ENCODE peak calls at places on chromosome 15, in four cellular contexts. T, G, M and F are unnamed samples.

GRCh38 chr15:27480141-27480530 is 509.2 kb downstream of the GABRG3 start:
- DNase-seq in T (no peak), G (no peak), M (no peak), F (no peak)

GRCh38 chr15:101439285-101439919 is 50.1 kb downstream of the PCSK6 start:
- DNase-seq in T (no peak), G (no peak), M (no peak), F (no peak)

GRCh38 chr15:44537728-44538240 is 837 bp downstream of the EIF3J start:
- DNase-seq in T (no peak), G (no peak), M (no peak), F (no peak)

GRCh38 chr15:91065505-91065904 is 34.6 kb upstream of the SV2B start:
- DNase-seq in T (no peak), G (no peak), M (peak), F (no peak)

GRCh38 chr15:69853572-69853971 is 244.1 kb downstream of the TLE3 start:
- DNase-seq in T (no peak), G (peak), M (peak), F (peak)

GRCh38 chr15:52236015-52236414 is 44.8 kb upstream of the GNB5 start:
- DNase-seq in T (no peak), G (no peak), M (no peak), F (no peak)

GRCh38 chr15:101445109-101445508 is 44.4 kb downstream of the PCSK6 start:
- DNase-seq in T (no peak), G (no peak), M (no peak), F (no peak)

GRCh38 chr15:51087513-51087912 is 7.2 kb downstream of the TNFAIP8L3 start:
- DNase-seq in T (no peak), G (no peak), M (no peak), F (no peak)

GRCh38 chr15:77168616-77169015 is 97.7 kb upstream of the TSPAN3 start:
- DNase-seq in T (no peak), G (no peak), M (no peak), F (no peak)

GRCh38 chr15:51076898-51077564 is 17.7 kb downstream of the TNFAIP8L3 start:
- DNase-seq in T (peak), G (no peak), M (no peak), F (no peak)

GRCh38 chr15:40047413-40048154 is 8.6 kb upstream of the SRP14 start:
- DNase-seq in T (peak), G (no peak), M (no peak), F (no peak)

GRCh38 chr15:67080900-67081431 is 15.6 kb downstream of the SMAD3 start:
- DNase-seq in T (peak), G (peak), M (no peak), F (peak)

GRCh38 chr15:61702224-61703120 is 357.8 kb downstream of the VPS13C start:
- DNase-seq in T (no peak), G (no peak), M (no peak), F (no peak)

GRCh38 chr15:98853593-98854420 is 153.8 kb downstream of the PGPEP1L start:
- DNase-seq in T (no peak), G (no peak), M (peak), F (no peak)

GRCh38 chr15:78067328-78068241 is 9.9 kb downstream of the TBC1D2B start:
- DNase-seq in T (no peak), G (no peak), M (no peak), F (no peak)

GRCh38 chr15:87828608-87829007 is 427.9 kb downstream of the NTRK3 start:
- DNase-seq in T (no peak), G (no peak), M (no peak), F (no peak)
- TF ChIP-seq CTCF in T (no peak), G (no peak), M (no peak), F (no peak)

DNA sequence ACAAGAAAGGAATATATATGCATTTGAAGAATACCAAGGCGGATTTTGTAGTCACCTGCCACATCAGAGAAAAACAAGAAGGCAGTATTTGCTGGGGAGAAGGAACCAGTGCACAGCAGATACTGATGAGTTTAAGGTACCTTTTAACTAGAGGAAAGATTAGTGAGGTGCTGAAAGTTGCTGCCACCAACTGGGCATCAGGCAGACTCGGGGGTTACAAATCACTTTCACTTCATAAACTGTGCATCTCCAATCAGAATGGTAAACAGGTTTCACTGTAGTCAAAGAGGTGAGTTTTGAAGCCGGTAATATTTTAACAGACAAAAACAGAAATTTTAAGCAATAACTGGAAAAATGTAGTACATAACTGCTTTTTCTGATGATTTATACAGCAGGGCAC is 4.1 kb downstream of the FBN1 start:
- DNase-seq in T (no peak), G (no peak), M (no peak), F (no peak)
- H3K4me3 ChIP-seq in T (no peak), G (peak), M (no peak), F (peak)

GRCh38 chr15:62887113-62887570 is 155.4 kb upstream of the TPM1 start:
- DNase-seq in T (no peak), G (no peak), M (no peak), F (no peak)
- TF ChIP-seq CTCF in T (no peak), G (no peak), M (no peak), F (no peak)

GRCh38 chr15:60681353-60681752 is 202.4 kb upstream of the ICE2 start:
- DNase-seq in T (no peak), G (no peak), M (no peak), F (no peak)
- H3K4me3 ChIP-seq in T (no peak), G (no peak), M (no peak), F (no peak)

DNA sequence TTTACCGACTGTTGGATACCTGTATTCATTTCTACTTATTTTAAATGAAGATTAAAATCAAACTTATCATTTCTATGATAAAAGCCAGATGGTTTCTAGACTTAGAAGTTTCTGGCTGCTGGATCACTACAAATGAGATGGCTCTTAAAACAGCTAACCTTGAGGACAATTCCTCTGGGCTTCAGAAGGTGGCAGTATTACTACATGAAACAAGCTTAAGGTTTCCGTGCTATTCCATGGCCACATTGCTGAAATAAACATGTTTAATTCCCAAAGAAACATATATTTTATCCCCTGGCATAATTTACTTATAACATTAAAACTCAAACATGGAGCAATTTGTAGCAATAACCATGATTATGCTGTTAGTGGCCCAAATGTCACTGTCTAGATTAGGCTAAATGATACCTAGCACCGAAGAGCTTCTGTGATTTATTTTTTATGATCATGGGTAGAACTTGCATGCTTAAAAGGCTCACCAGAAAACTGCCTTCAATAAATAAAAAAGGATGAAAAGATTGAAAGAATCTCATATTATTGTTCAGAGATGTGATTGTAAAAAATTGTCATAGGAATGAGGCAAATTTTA is 204.0 kb upstream of the NANOGP8 start:
- DNase-seq in T (no peak), G (no peak), M (peak), F (peak)
- TF ChIP-seq CTCF in T (peak), G (peak), M (peak), F (peak)